ENCODE peak calls at places on chromosomes 12 and 14, in nine cellular contexts. N, M, G, F, Q, H, O, L and A are unnamed samples.

GRCh38 chr14:64114166-64114565 is 180.0 kb downstream of the ESR2 start:
- DNase-seq in N (no peak), M (no peak), G (no peak), F (no peak), Q (no peak), H (no peak), O (no peak), L (no peak), A (no peak)

GRCh38 chr14:61558271-61558670 is 137.0 kb upstream of the HIF1A start:
- DNase-seq in N (no peak), M (no peak), G (peak; percentile 11), F (no peak), Q (no peak), H (no peak), O (no peak), L (no peak), A (no peak)

GRCh38 chr12:76720068-76720467 is 43.8 kb upstream of the ZDHHC17 start:
- DNase-seq in N (no peak), M (no peak), G (no peak), F (no peak), Q (peak; percentile 9), H (no peak), O (peak; percentile 98), L (no peak), A (peak; percentile 80)

GRCh38 chr12:52364901-52365489 is 2.3 kb downstream of the KRT85 start:
- DNase-seq in N (no peak), M (no peak), G (peak; percentile 10), F (no peak), Q (no peak), H (no peak), O (no peak), L (no peak), A (no peak)

GRCh38 chr12:54032627-54033100 is at the start of gene HOXC5:
- DNase-seq in N (peak; percentile 95), M (peak; percentile 34), G (peak; percentile 35), F (no peak), Q (peak; percentile 69), H (no peak), O (peak; percentile 54), L (peak; percentile 88), A (peak; percentile 80)

GRCh38 chr14:29927596-29928341 is at the start of gene PRKD1:
- DNase-seq in N (peak; percentile 92), M (no peak), G (no peak), F (no peak), Q (peak; percentile 88), H (no peak), O (peak; percentile 34), L (peak; percentile 53), A (peak; percentile 1)

GRCh38 chr14:94123296-94123695 is 6.1 kb downstream of the IFI27L2 start:
- DNase-seq in N (no peak), M (no peak), G (no peak), F (no peak), Q (no peak), H (peak; percentile 64), O (no peak), L (no peak), A (no peak)

GRCh38 chr14:55701638-55702037 is 121.6 kb downstream of the KTN1 start:
- DNase-seq in N (no peak), M (no peak), G (no peak), F (no peak), Q (no peak), H (no peak), O (no peak), L (no peak), A (no peak)

GRCh38 chr12:90167501-90167900 is 458.9 kb upstream of the ATP2B1 start:
- DNase-seq in N (no peak), M (no peak), G (no peak), F (no peak), Q (no peak), H (no peak), O (no peak), L (no peak), A (peak; percentile 54)

GRCh38 chr14:56532546-56532945 is 47.1 kb upstream of the TMEM260 start:
- DNase-seq in N (no peak), M (no peak), G (no peak), F (no peak), Q (no peak), H (no peak), O (no peak), L (no peak), A (no peak)

GRCh38 chr12:96448287-96448686 is 41.1 kb upstream of the CFAP54 start:
- DNase-seq in N (no peak), M (no peak), G (no peak), F (peak; percentile 64), Q (no peak), H (no peak), O (no peak), L (no peak), A (peak; percentile 64)

GRCh38 chr14:98906123-98906995 is 365.6 kb downstream of the BCL11B start:
- DNase-seq in N (no peak), M (no peak), G (no peak), F (no peak), Q (peak; percentile 28), H (no peak), O (no peak), L (no peak), A (no peak)

GRCh38 chr12:6250343-6250742 is 50.1 kb downstream of the CD9 start:
- DNase-seq in N (no peak), M (no peak), G (no peak), F (no peak), Q (peak; percentile 75), H (no peak), O (peak; percentile 24), L (peak; percentile 89), A (no peak)